ENCODE peak calls at places on chromosomes 2 and 18, in ten cellular contexts. Z, C, M, S, N, E, P, I, H and Q are unnamed samples.

GRCh38 chr2:178363252-178363651 is 87.7 kb downstream of the PRKRA start:
- DNase-seq in Z (peak), C (no peak), M (no peak), S (no peak), N (no peak), E (peak), P (no peak), I (no peak), H (no peak), Q (no peak)

GRCh38 chr2:222760301-222760897 is 88.9 kb downstream of the MOGAT1 start:
- DNase-seq in Z (no peak), C (no peak), M (no peak), S (no peak), N (no peak), E (no peak), P (no peak), I (no peak), H (no peak), Q (no peak)

GRCh38 chr2:173401716-173402326 is 47.1 kb downstream of the CDCA7 start:
- DNase-seq in Z (no peak), C (peak), M (no peak), S (no peak), N (peak), E (peak), P (no peak), I (no peak), H (no peak), Q (no peak)

GRCh38 chr2:38207168-38207567 is 131.2 kb upstream of the CYP1B1 start:
- DNase-seq in Z (peak), C (no peak), M (no peak), S (no peak), N (no peak), E (no peak), P (no peak), I (no peak), H (no peak), Q (no peak)

GRCh38 chr2:140650825-140651224 is 1480.0 kb downstream of the LRP1B start:
- DNase-seq in Z (peak), C (peak), M (no peak), S (no peak), N (no peak), E (no peak), P (no peak), I (no peak), H (no peak), Q (no peak)

GRCh38 chr18:2171840-2172625 is 399.3 kb downstream of the METTL4 start:
- DNase-seq in Z (no peak), C (no peak), M (no peak), S (no peak), N (no peak), E (peak), P (no peak), I (no peak), H (no peak), Q (no peak)

GRCh38 chr2:126905991-126906390 is 7.3 kb downstream of the TEX51 start:
- DNase-seq in Z (no peak), C (no peak), M (no peak), S (no peak), N (no peak), E (no peak), P (no peak), I (no peak), H (peak), Q (no peak)

GRCh38 chr18:76364282-76365259 is 130.5 kb downstream of the ZNF516 start:
- DNase-seq in Z (no peak), C (no peak), M (no peak), S (no peak), N (no peak), E (no peak), P (no peak), I (no peak), H (no peak), Q (no peak)

GRCh38 chr2:148282201-148282600 is 261.3 kb downstream of the MBD5 start:
- DNase-seq in Z (peak), C (no peak), M (no peak), S (no peak), N (no peak), E (no peak), P (no peak), I (no peak), H (no peak), Q (no peak)

GRCh38 chr2:203730076-203730729 is 23.8 kb downstream of the CD28 start:
- DNase-seq in Z (peak), C (no peak), M (no peak), S (no peak), N (no peak), E (no peak), P (no peak), I (no peak), H (no peak), Q (no peak)

GRCh38 chr2:38109732-38110181 is 33.8 kb upstream of the CYP1B1 start:
- DNase-seq in Z (no peak), C (peak), M (no peak), S (no peak), N (no peak), E (peak), P (no peak), I (no peak), H (no peak), Q (no peak)

GRCh38 chr18:49585781-49586663 is 24.2 kb downstream of the LIPG start:
- DNase-seq in Z (no peak), C (no peak), M (no peak), S (no peak), N (no peak), E (no peak), P (no peak), I (no peak), H (no peak), Q (no peak)

GRCh38 chr18:10475633-10476388 is 21.4 kb downstream of the APCDD1 start:
- DNase-seq in Z (no peak), C (no peak), M (no peak), S (no peak), N (no peak), E (no peak), P (no peak), I (no peak), H (no peak), Q (no peak)

GRCh38 chr2:181178823-181179412 is 198.5 kb downstream of the UBE2E3 start:
- DNase-seq in Z (no peak), C (no peak), M (peak), S (peak), N (peak), E (no peak), P (no peak), I (peak), H (no peak), Q (no peak)
- TF ChIP-seq CTCF in Z (peak), C (peak), M (peak), S (peak), N (peak), E (peak), P (no peak), I (peak), H (peak), Q (peak)

GRCh38 chr2:15058015-15058414 is 425.5 kb downstream of the LRATD1 start:
- DNase-seq in Z (no peak), C (no peak), M (no peak), S (peak), N (no peak), E (no peak), P (no peak), I (no peak), H (no peak), Q (no peak)
- TF ChIP-seq CTCF in Z (peak), C (peak), M (no peak), S (peak), N (no peak), E (peak), P (no peak), I (peak), H (no peak), Q (no peak)

GRCh38 chr18:44899832-44900231 is 219.1 kb downstream of the SETBP1 start:
- DNase-seq in Z (no peak), C (no peak), M (no peak), S (no peak), N (no peak), E (no peak), P (no peak), I (no peak), H (no peak), Q (no peak)
- TF ChIP-seq CTCF in Z (peak), C (no peak), M (no peak), S (no peak), N (no peak), E (peak), P (no peak), I (peak), H (no peak), Q (no peak)

GRCh38 chr2:108877506-108877905 is 90.9 kb downstream of the CCDC138 start:
- DNase-seq in Z (no peak), C (no peak), M (no peak), S (no peak), N (no peak), E (no peak), P (no peak), I (no peak), H (no peak), Q (no peak)
- TF ChIP-seq CTCF in Z (no peak), C (no peak), M (no peak), S (peak), N (no peak), E (peak), P (no peak), I (no peak), H (no peak), Q (no peak)

GRCh38 chr2:70190413-70191243 is at the start of gene C2orf42:
- DNase-seq in Z (peak), C (peak), M (peak), S (peak), N (peak), E (peak), P (peak), I (peak), H (peak), Q (peak)
- TF ChIP-seq CTCF in Z (no peak), C (peak), M (no peak), S (no peak), N (peak), E (peak), P (no peak), I (peak), H (no peak), Q (no peak)

DNA sequence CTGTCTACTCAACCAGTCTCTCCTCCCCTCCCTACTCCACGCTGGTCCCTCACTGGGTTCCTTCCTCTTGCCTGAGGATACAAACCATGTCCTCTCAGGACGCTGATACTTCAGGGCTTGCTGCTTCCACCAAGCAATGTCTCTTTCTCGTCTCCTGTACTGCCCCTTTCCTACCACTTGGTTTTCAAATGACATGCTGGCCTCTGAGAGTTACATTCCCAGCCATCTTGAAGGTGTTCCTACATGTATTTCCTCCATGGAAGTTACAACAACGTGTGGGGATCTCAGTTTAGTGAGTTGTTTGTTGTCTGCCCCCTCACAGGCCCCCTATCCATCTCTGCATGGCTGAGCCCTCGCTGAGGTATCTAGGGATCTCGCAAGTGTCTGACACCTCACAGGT is 334.5 kb upstream of the SKOR2 start:
- DNase-seq in Z (no peak), C (no peak), M (no peak), S (no peak), N (no peak), E (no peak), P (no peak), I (no peak), H (no peak), Q (no peak)
- TF ChIP-seq CTCF in Z (no peak), C (no peak), M (no peak), S (no peak), N (no peak), E (no peak), P (no peak), I (no peak), H (no peak), Q (no peak)

GRCh38 chr2:196337618-196337953 is 166.2 kb upstream of the STK17B start:
- DNase-seq in Z (no peak), C (no peak), M (no peak), S (no peak), N (no peak), E (no peak), P (no peak), I (no peak), H (no peak), Q (no peak)
- TF ChIP-seq CTCF in Z (no peak), C (no peak), M (peak), S (peak), N (no peak), E (no peak), P (no peak), I (peak), H (no peak), Q (no peak)

DNA sequence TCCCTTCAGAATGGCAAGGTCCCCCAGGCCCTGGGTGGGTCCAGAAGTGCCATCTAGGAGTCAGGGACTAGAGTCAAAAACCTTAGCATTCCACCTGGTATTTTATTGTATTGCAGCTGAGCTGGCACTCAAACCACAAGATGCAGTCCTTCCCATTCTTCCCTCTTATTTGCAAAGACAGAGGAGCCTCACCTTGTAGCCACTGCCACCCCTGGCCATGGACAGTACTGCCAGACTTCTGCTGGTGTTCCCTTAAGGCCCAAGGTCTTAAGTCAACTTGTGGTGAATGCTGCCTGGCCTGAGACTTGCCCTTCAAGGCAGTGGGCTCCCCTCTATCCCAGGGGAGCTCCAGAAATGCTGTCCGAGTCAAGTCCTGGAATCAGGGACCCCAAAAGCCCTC is 6.9 kb downstream of the UGT1A10 start:
- DNase-seq in Z (no peak), C (no peak), M (no peak), S (peak), N (no peak), E (no peak), P (no peak), I (no peak), H (no peak), Q (no peak)
- TF ChIP-seq CTCF in Z (no peak), C (no peak), M (no peak), S (no peak), N (peak), E (peak), P (no peak), I (peak), H (no peak), Q (no peak)

GRCh38 chr2:174656035-174656434 is 58.4 kb upstream of the WIPF1 start:
- DNase-seq in Z (no peak), C (no peak), M (no peak), S (no peak), N (no peak), E (no peak), P (no peak), I (no peak), H (no peak), Q (no peak)
- TF ChIP-seq CTCF in Z (no peak), C (no peak), M (no peak), S (no peak), N (no peak), E (no peak), P (no peak), I (no peak), H (no peak), Q (no peak)

GRCh38 chr2:162782138-162782537 is 56.4 kb downstream of the KCNH7 start:
- DNase-seq in Z (no peak), C (no peak), M (no peak), S (no peak), N (peak), E (no peak), P (no peak), I (no peak), H (no peak), Q (no peak)
- TF ChIP-seq CTCF in Z (no peak), C (no peak), M (no peak), S (no peak), N (no peak), E (no peak), P (no peak), I (no peak), H (no peak), Q (no peak)